ENCODE peak calls at places on chromosomes 2 and 18, in eight cellular contexts. One of them, this sample, is unnamed.

GRCh38 chr2:24920813-24921441 is 890 bp upstream of the ADCY3 start:
- DNase-seq in bronchial epithelial cell: peak; percentile 10
- DNase-seq in fibroblast of the aortic adventitia: no peak
- DNase-seq in AG09309: no peak
- DNase-seq in NB4: peak; percentile 25
- DNase-seq in HFF-Myc: no peak
- DNase-seq in psoas muscle: no peak
- DNase-seq in astrocyte of the cerebellum: no peak
- DNase-seq in this sample: peak; percentile 17

GRCh38 chr2:8249191-8249590 is 432.7 kb upstream of the ID2 start:
- DNase-seq in NB4: no peak
- DNase-seq in HFF-Myc: no peak
- DNase-seq in psoas muscle: peak; percentile 41
- DNase-seq in astrocyte of the cerebellum: no peak
- DNase-seq in bronchial epithelial cell: no peak
- DNase-seq in AG09309: no peak
- DNase-seq in fibroblast of the aortic adventitia: no peak
- DNase-seq in this sample: no peak

GRCh38 chr2:238841542-238842181 is 6.2 kb upstream of the TWIST2 start:
- DNase-seq in NB4: no peak
- DNase-seq in bronchial epithelial cell: peak; percentile 29
- DNase-seq in AG09309: no peak
- DNase-seq in psoas muscle: no peak
- DNase-seq in astrocyte of the cerebellum: no peak
- DNase-seq in HFF-Myc: peak; percentile 93
- DNase-seq in fibroblast of the aortic adventitia: no peak
- DNase-seq in this sample: peak; percentile 59

GRCh38 chr2:202187570-202187969 is 50.8 kb downstream of the SUMO1 start:
- DNase-seq in HFF-Myc: no peak
- DNase-seq in AG09309: no peak
- DNase-seq in bronchial epithelial cell: no peak
- DNase-seq in psoas muscle: no peak
- DNase-seq in fibroblast of the aortic adventitia: no peak
- DNase-seq in NB4: no peak
- DNase-seq in astrocyte of the cerebellum: no peak
- DNase-seq in this sample: no peak

GRCh38 chr2:227115761-227116160 is 48.2 kb downstream of the COL4A4 start:
- DNase-seq in bronchial epithelial cell: no peak
- DNase-seq in astrocyte of the cerebellum: no peak
- DNase-seq in AG09309: peak; percentile 58
- DNase-seq in NB4: no peak
- DNase-seq in HFF-Myc: peak; percentile 42
- DNase-seq in fibroblast of the aortic adventitia: peak; percentile 27
- DNase-seq in psoas muscle: no peak
- DNase-seq in this sample: no peak

GRCh38 chr18:76468345-76469275 is 26.4 kb downstream of the ZNF516 start:
- DNase-seq in AG09309: no peak
- DNase-seq in astrocyte of the cerebellum: no peak
- DNase-seq in HFF-Myc: no peak
- DNase-seq in bronchial epithelial cell: no peak
- DNase-seq in psoas muscle: no peak
- DNase-seq in NB4: peak; percentile 58
- DNase-seq in fibroblast of the aortic adventitia: no peak
- DNase-seq in this sample: no peak

GRCh38 chr18:10230072-10230471 is 224.4 kb upstream of the APCDD1 start:
- DNase-seq in NB4: peak; percentile 90
- DNase-seq in HFF-Myc: peak; percentile 85
- DNase-seq in astrocyte of the cerebellum: no peak
- DNase-seq in AG09309: peak; percentile 78
- DNase-seq in fibroblast of the aortic adventitia: peak; percentile 37
- DNase-seq in psoas muscle: no peak
- DNase-seq in bronchial epithelial cell: peak; percentile 87
- DNase-seq in this sample: peak; percentile 90

GRCh38 chr2:80711915-80712314 is 407.4 kb upstream of the LRRTM1 start:
- DNase-seq in psoas muscle: no peak
- DNase-seq in bronchial epithelial cell: no peak
- DNase-seq in fibroblast of the aortic adventitia: no peak
- DNase-seq in AG09309: no peak
- DNase-seq in HFF-Myc: no peak
- DNase-seq in astrocyte of the cerebellum: no peak
- DNase-seq in NB4: no peak
- DNase-seq in this sample: no peak

GRCh38 chr2:12602661-12603060 is 114.1 kb upstream of the TRIB2 start:
- DNase-seq in AG09309: no peak
- DNase-seq in astrocyte of the cerebellum: no peak
- DNase-seq in HFF-Myc: peak; percentile 45
- DNase-seq in bronchial epithelial cell: no peak
- DNase-seq in fibroblast of the aortic adventitia: peak; percentile 64
- DNase-seq in psoas muscle: no peak
- DNase-seq in NB4: no peak
- DNase-seq in this sample: no peak

GRCh38 chr2:180376076-180376475 is 369.0 kb upstream of the CWC22 start:
- DNase-seq in psoas muscle: no peak
- DNase-seq in astrocyte of the cerebellum: no peak
- DNase-seq in NB4: no peak
- DNase-seq in HFF-Myc: no peak
- DNase-seq in fibroblast of the aortic adventitia: peak; percentile 14
- DNase-seq in bronchial epithelial cell: no peak
- DNase-seq in AG09309: no peak
- DNase-seq in this sample: no peak

GRCh38 chr18:67232406-67232805 is 284.1 kb downstream of the DSEL start:
- DNase-seq in psoas muscle: no peak
- DNase-seq in fibroblast of the aortic adventitia: peak; percentile 90
- DNase-seq in AG09309: peak; percentile 53
- DNase-seq in bronchial epithelial cell: peak; percentile 93
- DNase-seq in NB4: no peak
- DNase-seq in astrocyte of the cerebellum: peak; percentile 23
- DNase-seq in HFF-Myc: no peak
- DNase-seq in this sample: peak; percentile 94

GRCh38 chr2:222025891-222026271 is 272.9 kb downstream of the PAX3 start:
- DNase-seq in bronchial epithelial cell: no peak
- DNase-seq in HFF-Myc: no peak
- DNase-seq in psoas muscle: no peak
- DNase-seq in astrocyte of the cerebellum: no peak
- DNase-seq in NB4: no peak
- DNase-seq in fibroblast of the aortic adventitia: no peak
- DNase-seq in AG09309: no peak
- DNase-seq in this sample: no peak
- H3K4me3 ChIP-seq in bronchial epithelial cell: no peak overlapping the region
- H3K4me3 ChIP-seq in HFF-Myc: no peak overlapping the region
- H3K4me3 ChIP-seq in psoas muscle: no peak overlapping the region
- H3K4me3 ChIP-seq in astrocyte of the cerebellum: no peak overlapping the region
- H3K4me3 ChIP-seq in NB4: no peak overlapping the region
- H3K4me3 ChIP-seq in fibroblast of the aortic adventitia: no peak overlapping the region
- H3K4me3 ChIP-seq in AG09309: no peak overlapping the region
- H3K4me3 ChIP-seq in this sample: no peak overlapping the region

GRCh38 chr2:144261966-144262365 is 258.0 kb downstream of the ZEB2 start:
- DNase-seq in psoas muscle: no peak
- DNase-seq in astrocyte of the cerebellum: no peak
- DNase-seq in HFF-Myc: no peak
- DNase-seq in NB4: no peak
- DNase-seq in fibroblast of the aortic adventitia: no peak
- DNase-seq in bronchial epithelial cell: no peak
- DNase-seq in AG09309: no peak
- DNase-seq in this sample: no peak
- TF ChIP-seq CTCF in psoas muscle: no peak
- TF ChIP-seq CTCF in astrocyte of the cerebellum: no peak
- TF ChIP-seq CTCF in HFF-Myc: no peak
- TF ChIP-seq CTCF in NB4: no peak
- TF ChIP-seq CTCF in fibroblast of the aortic adventitia: no peak
- TF ChIP-seq CTCF in bronchial epithelial cell: no peak
- TF ChIP-seq CTCF in AG09309: no peak
- TF ChIP-seq CTCF in this sample: no peak

GRCh38 chr2:64992218-64992617 is 3.0 kb downstream of the SLC1A4 start:
- DNase-seq in HFF-Myc: no peak
- DNase-seq in NB4: no peak
- DNase-seq in psoas muscle: no peak
- DNase-seq in fibroblast of the aortic adventitia: no peak
- DNase-seq in bronchial epithelial cell: no peak
- DNase-seq in AG09309: no peak
- DNase-seq in astrocyte of the cerebellum: no peak
- DNase-seq in this sample: peak; percentile 17
- H3K4me3 ChIP-seq in HFF-Myc: no peak overlapping the region
- H3K4me3 ChIP-seq in NB4: peak overlapping the region; percentile 21
- H3K4me3 ChIP-seq in psoas muscle: peak overlapping the region; percentile 98
- H3K4me3 ChIP-seq in fibroblast of the aortic adventitia: no peak overlapping the region
- H3K4me3 ChIP-seq in bronchial epithelial cell: no peak overlapping the region
- H3K4me3 ChIP-seq in AG09309: no peak overlapping the region
- H3K4me3 ChIP-seq in astrocyte of the cerebellum: no peak overlapping the region
- H3K4me3 ChIP-seq in this sample: no peak overlapping the region

DNA sequence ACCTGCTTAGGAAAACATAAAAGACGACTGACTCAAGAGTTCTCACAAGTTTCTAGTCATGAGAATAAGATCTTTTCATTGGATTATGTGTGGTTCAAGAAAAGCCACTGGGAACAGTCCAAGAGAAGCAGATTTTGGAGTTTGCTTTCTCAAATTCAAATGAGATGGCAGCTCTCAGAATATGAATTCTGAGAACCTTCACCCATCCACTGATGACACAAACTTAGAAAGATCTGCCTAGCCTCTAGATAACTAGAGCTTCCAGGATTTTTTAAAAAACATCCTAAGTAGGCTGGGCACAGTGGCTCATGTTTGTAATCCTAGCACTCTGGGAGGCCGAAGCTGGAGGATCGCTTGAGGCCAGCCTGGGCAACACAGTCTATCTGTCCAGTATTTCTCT is 26.8 kb downstream of the MEX3C start:
- DNase-seq in astrocyte of the cerebellum: no peak
- DNase-seq in bronchial epithelial cell: no peak
- DNase-seq in HFF-Myc: no peak
- DNase-seq in psoas muscle: no peak
- DNase-seq in AG09309: no peak
- DNase-seq in fibroblast of the aortic adventitia: no peak
- DNase-seq in NB4: no peak
- DNase-seq in this sample: no peak
- TF ChIP-seq CTCF in astrocyte of the cerebellum: no peak
- TF ChIP-seq CTCF in bronchial epithelial cell: no peak
- TF ChIP-seq CTCF in HFF-Myc: no peak
- TF ChIP-seq CTCF in psoas muscle: no peak
- TF ChIP-seq CTCF in AG09309: no peak
- TF ChIP-seq CTCF in fibroblast of the aortic adventitia: no peak
- TF ChIP-seq CTCF in NB4: no peak
- TF ChIP-seq CTCF in this sample: no peak

GRCh38 chr2:27249891-27250651 is 12.8 kb downstream of the SLC30A3 start:
- DNase-seq in fibroblast of the aortic adventitia: peak; percentile 27
- DNase-seq in bronchial epithelial cell: peak; percentile 27
- DNase-seq in HFF-Myc: no peak
- DNase-seq in astrocyte of the cerebellum: no peak
- DNase-seq in psoas muscle: peak; percentile 57
- DNase-seq in AG09309: no peak
- DNase-seq in NB4: peak; percentile 67
- DNase-seq in this sample: peak; percentile 52
- H3K4me3 ChIP-seq in fibroblast of the aortic adventitia: no peak overlapping the region
- H3K4me3 ChIP-seq in bronchial epithelial cell: no peak overlapping the region
- H3K4me3 ChIP-seq in HFF-Myc: no peak overlapping the region
- H3K4me3 ChIP-seq in astrocyte of the cerebellum: no peak overlapping the region
- H3K4me3 ChIP-seq in psoas muscle: no peak overlapping the region
- H3K4me3 ChIP-seq in AG09309: no peak overlapping the region
- H3K4me3 ChIP-seq in NB4: no peak overlapping the region
- H3K4me3 ChIP-seq in this sample: no peak overlapping the region

GRCh38 chr2:49255325-49256023 is 101.2 kb upstream of the FSHR start:
- DNase-seq in NB4: peak; percentile 12
- DNase-seq in psoas muscle: no peak
- DNase-seq in AG09309: no peak
- DNase-seq in bronchial epithelial cell: no peak
- DNase-seq in HFF-Myc: no peak
- DNase-seq in fibroblast of the aortic adventitia: peak; percentile 4
- DNase-seq in astrocyte of the cerebellum: no peak
- DNase-seq in this sample: no peak
- TF ChIP-seq CTCF in NB4: no peak
- TF ChIP-seq CTCF in psoas muscle: no peak
- TF ChIP-seq CTCF in AG09309: no peak
- TF ChIP-seq CTCF in bronchial epithelial cell: no peak
- TF ChIP-seq CTCF in HFF-Myc: no peak
- TF ChIP-seq CTCF in fibroblast of the aortic adventitia: no peak
- TF ChIP-seq CTCF in astrocyte of the cerebellum: no peak
- TF ChIP-seq CTCF in this sample: no peak

GRCh38 chr2:241110607-241111442 is 8.7 kb upstream of the MTERF4 start:
- DNase-seq in psoas muscle: no peak
- DNase-seq in AG09309: no peak
- DNase-seq in astrocyte of the cerebellum: no peak
- DNase-seq in fibroblast of the aortic adventitia: no peak
- DNase-seq in NB4: no peak
- DNase-seq in bronchial epithelial cell: no peak
- DNase-seq in HFF-Myc: no peak
- DNase-seq in this sample: no peak

GRCh38 chr2:241110089-241110606 is 8.1 kb upstream of the MTERF4 start:
- DNase-seq in psoas muscle: no peak
- DNase-seq in HFF-Myc: no peak
- DNase-seq in NB4: no peak
- DNase-seq in AG09309: no peak
- DNase-seq in fibroblast of the aortic adventitia: no peak
- DNase-seq in bronchial epithelial cell: no peak
- DNase-seq in astrocyte of the cerebellum: no peak
- DNase-seq in this sample: no peak

GRCh38 chr2:241112592-241112991 is 10.5 kb upstream of the MTERF4 start:
- DNase-seq in HFF-Myc: no peak
- DNase-seq in astrocyte of the cerebellum: no peak
- DNase-seq in bronchial epithelial cell: no peak
- DNase-seq in AG09309: no peak
- DNase-seq in fibroblast of the aortic adventitia: no peak
- DNase-seq in NB4: no peak
- DNase-seq in psoas muscle: no peak
- DNase-seq in this sample: no peak

GRCh38 chr2:241112046-241112445 is 10.0 kb upstream of the MTERF4 start:
- DNase-seq in HFF-Myc: no peak
- DNase-seq in bronchial epithelial cell: no peak
- DNase-seq in astrocyte of the cerebellum: no peak
- DNase-seq in psoas muscle: no peak
- DNase-seq in NB4: no peak
- DNase-seq in fibroblast of the aortic adventitia: no peak
- DNase-seq in AG09309: no peak
- DNase-seq in this sample: no peak

DNA sequence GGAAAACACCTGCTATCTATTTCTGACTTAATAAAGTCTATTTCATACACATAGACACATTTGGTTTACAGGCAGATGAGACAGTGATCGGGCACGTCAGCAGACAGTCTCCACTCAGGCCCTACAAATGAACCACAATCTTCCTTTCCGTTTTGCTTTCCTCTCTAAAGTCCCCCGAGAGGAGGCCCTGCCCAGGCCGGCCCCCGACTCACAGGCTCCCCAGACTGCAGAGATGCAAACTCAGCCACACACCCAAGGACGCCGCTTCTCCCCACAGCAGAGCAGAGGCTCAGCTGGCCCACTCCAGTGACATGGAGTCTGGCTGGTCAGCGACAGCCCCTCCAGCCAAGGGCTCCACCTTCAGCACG is 9.3 kb upstream of the MTERF4 start:
- DNase-seq in HFF-Myc: no peak
- DNase-seq in bronchial epithelial cell: no peak
- DNase-seq in psoas muscle: no peak
- DNase-seq in NB4: no peak
- DNase-seq in astrocyte of the cerebellum: no peak
- DNase-seq in AG09309: no peak
- DNase-seq in fibroblast of the aortic adventitia: no peak
- DNase-seq in this sample: no peak
- H3K4me3 ChIP-seq in HFF-Myc: no peak overlapping the region
- H3K4me3 ChIP-seq in bronchial epithelial cell: no peak overlapping the region
- H3K4me3 ChIP-seq in psoas muscle: no peak overlapping the region
- H3K4me3 ChIP-seq in NB4: no peak overlapping the region
- H3K4me3 ChIP-seq in astrocyte of the cerebellum: no peak overlapping the region
- H3K4me3 ChIP-seq in AG09309: no peak overlapping the region
- H3K4me3 ChIP-seq in fibroblast of the aortic adventitia: no peak overlapping the region
- H3K4me3 ChIP-seq in this sample: no peak overlapping the region